ENCODE peak calls at places on chromosomes 4 and X, in seven cellular contexts. Q is Peyer's patch, V is ovary, E is fibroblast of pulmonary artery, T is left ventricle myocardium inferior, M is Calu3, F is BJ. I is an unnamed sample.

GRCh38 chr4:26069218-26069617 is 155.2 kb downstream of the SMIM20 start:
- DNase-seq in Q (no peak), V (no peak), E (peak), T (no peak), M (no peak), F (no peak), I (no peak)

GRCh38 chrX:1164322-1165288 is 47.8 kb downstream of the CRLF2 start:
- DNase-seq in Q (no peak), V (no peak), E (peak), T (no peak), M (no peak), F (no peak), I (no peak)

GRCh38 chrX:38881727-38882126 is 80.5 kb downstream of the MID1IP1 start:
- DNase-seq in Q (no peak), V (no peak), E (no peak), T (no peak), M (no peak), F (no peak), I (no peak)

GRCh38 chr4:153904011-153904410 is 115.1 kb upstream of the SFRP2 start:
- DNase-seq in Q (no peak), V (no peak), E (no peak), T (no peak), M (no peak), F (no peak), I (no peak)

GRCh38 chr4:99591757-99592156 is 17.1 kb downstream of the MTTP start:
- DNase-seq in Q (no peak), V (no peak), E (no peak), T (no peak), M (no peak), F (no peak), I (no peak)

GRCh38 chr4:6920174-6920573 is 10.5 kb downstream of the TBC1D14 start:
- DNase-seq in Q (no peak), V (no peak), E (no peak), T (no peak), M (no peak), F (no peak), I (no peak)

GRCh38 chr4:23904639-23905061 is 14.8 kb upstream of the PPARGC1A start:
- DNase-seq in Q (no peak), V (no peak), E (no peak), T (no peak), M (no peak), F (no peak), I (no peak)

GRCh38 chr4:178296669-178297068 is 854.4 kb upstream of the AGA start:
- DNase-seq in Q (no peak), V (no peak), E (no peak), T (no peak), M (peak), F (no peak), I (no peak)

GRCh38 chrX:18931972-18932371 is 51.9 kb downstream of the PHKA2 start:
- DNase-seq in Q (no peak), V (no peak), E (peak), T (no peak), M (peak), F (no peak), I (no peak)

GRCh38 chrX:138519296-138519695 is 192.2 kb downstream of the FGF13 start:
- DNase-seq in Q (no peak), V (no peak), E (no peak), T (no peak), M (no peak), F (no peak), I (no peak)

GRCh38 chrX:130098202-130098552 is 12.1 kb downstream of the ELF4 start:
- DNase-seq in Q (no peak), V (no peak), E (no peak), T (no peak), M (no peak), F (no peak), I (no peak)

GRCh38 chr4:7581477-7581876 is 146.7 kb upstream of the PSAPL1 start:
- DNase-seq in Q (no peak), V (peak), E (peak), T (no peak), M (no peak), F (no peak), I (no peak)

GRCh38 chrX:29225670-29226069 is 638.4 kb downstream of the IL1RAPL1 start:
- DNase-seq in Q (no peak), V (no peak), E (no peak), T (no peak), M (no peak), F (no peak), I (no peak)

GRCh38 chr4:81786063-81786763 is 314.5 kb upstream of the RASGEF1B start:
- DNase-seq in Q (no peak), V (peak), E (peak), T (no peak), M (no peak), F (no peak), I (no peak)

GRCh38 chrX:84248226-84248625 is 60.2 kb upstream of the RPS6KA6 start:
- DNase-seq in Q (no peak), V (no peak), E (peak), T (no peak), M (no peak), F (no peak), I (no peak)

GRCh38 chr4:4859010-4859798 is at the start of gene MSX1:
- DNase-seq in Q (peak), V (peak), E (peak), T (peak), M (peak), F (no peak), I (no peak)

GRCh38 chrX:1442016-1442665 is 10.6 kb downstream of the ASMTL start:
- DNase-seq in Q (peak), V (peak), E (no peak), T (no peak), M (no peak), F (no peak), I (peak)

GRCh38 chr4:175339100-175339707 is 421.0 kb downstream of the ADAM29 start:
- DNase-seq in Q (no peak), V (no peak), E (peak), T (no peak), M (no peak), F (no peak), I (no peak)

GRCh38 chr4:107825072-107825789 is 499 bp downstream of the SGMS2 start:
- DNase-seq in Q (no peak), V (peak), E (peak), T (no peak), M (peak), F (no peak), I (peak)

DNA sequence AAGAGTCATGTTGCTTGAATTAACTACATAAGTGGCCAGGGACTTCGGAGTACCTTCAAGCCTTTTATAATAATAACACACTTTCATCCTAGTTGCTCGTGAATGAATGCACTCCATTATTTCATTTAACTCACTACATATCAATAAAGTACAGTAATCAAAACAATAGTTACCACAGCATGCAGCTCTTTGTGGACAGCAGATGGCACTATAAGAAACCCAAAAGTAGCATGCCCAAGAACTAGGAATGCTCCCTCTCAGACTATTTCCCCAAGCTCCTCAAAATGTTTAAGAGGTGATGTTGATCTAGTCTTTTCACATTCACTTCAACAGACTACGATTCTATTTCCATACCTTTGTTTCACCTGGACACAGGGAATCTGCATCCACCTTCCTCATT is 500.8 kb upstream of the DIAPH2 start:
- DNase-seq in Q (no peak), V (no peak), E (peak), T (no peak), M (no peak), F (no peak), I (no peak)
- TF ChIP-seq CTCF in Q (no peak), V (no peak), E (peak), T (peak), M (no peak), F (peak), I (peak)

GRCh38 chrX:135015526-135016245 is 6.7 kb downstream of the RTL8B start:
- DNase-seq in Q (no peak), V (no peak), E (no peak), T (no peak), M (no peak), F (no peak), I (no peak)

GRCh38 chrX:135010921-135011320 is 11.4 kb downstream of the RTL8B start:
- DNase-seq in Q (no peak), V (no peak), E (no peak), T (no peak), M (no peak), F (no peak), I (no peak)

GRCh38 chrX:135003876-135004623 is 13.3 kb downstream of the SMIM10 start:
- DNase-seq in Q (peak), V (peak), E (peak), T (peak), M (peak), F (no peak), I (peak)

GRCh38 chrX:135009057-135009605 is 13.2 kb downstream of the RTL8B start:
- DNase-seq in Q (no peak), V (no peak), E (no peak), T (no peak), M (no peak), F (no peak), I (no peak)

DNA sequence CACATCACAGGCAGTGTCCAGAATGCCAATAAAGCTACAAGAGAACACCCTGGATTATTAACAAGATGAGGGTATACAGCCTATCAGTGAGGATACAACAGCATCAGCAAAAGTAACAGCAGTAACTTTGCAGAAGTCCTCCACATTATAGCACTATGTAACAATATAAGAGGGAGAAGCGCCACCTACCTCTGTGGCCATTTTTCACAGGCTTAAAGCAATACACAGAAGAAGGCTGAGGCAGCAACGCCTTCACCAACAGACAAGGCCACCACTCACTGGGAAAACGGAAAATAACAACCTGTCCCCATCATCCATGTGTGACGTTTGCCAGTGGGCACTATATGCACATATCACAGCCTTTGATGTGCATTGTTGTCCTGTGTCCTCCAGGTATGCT is 12.5 kb downstream of the RTL8B start:
- DNase-seq in Q (no peak), V (no peak), E (no peak), T (no peak), M (no peak), F (no peak), I (no peak)
- TF ChIP-seq CTCF in Q (no peak), V (no peak), E (no peak), T (no peak), M (no peak), F (no peak), I (no peak)

DNA sequence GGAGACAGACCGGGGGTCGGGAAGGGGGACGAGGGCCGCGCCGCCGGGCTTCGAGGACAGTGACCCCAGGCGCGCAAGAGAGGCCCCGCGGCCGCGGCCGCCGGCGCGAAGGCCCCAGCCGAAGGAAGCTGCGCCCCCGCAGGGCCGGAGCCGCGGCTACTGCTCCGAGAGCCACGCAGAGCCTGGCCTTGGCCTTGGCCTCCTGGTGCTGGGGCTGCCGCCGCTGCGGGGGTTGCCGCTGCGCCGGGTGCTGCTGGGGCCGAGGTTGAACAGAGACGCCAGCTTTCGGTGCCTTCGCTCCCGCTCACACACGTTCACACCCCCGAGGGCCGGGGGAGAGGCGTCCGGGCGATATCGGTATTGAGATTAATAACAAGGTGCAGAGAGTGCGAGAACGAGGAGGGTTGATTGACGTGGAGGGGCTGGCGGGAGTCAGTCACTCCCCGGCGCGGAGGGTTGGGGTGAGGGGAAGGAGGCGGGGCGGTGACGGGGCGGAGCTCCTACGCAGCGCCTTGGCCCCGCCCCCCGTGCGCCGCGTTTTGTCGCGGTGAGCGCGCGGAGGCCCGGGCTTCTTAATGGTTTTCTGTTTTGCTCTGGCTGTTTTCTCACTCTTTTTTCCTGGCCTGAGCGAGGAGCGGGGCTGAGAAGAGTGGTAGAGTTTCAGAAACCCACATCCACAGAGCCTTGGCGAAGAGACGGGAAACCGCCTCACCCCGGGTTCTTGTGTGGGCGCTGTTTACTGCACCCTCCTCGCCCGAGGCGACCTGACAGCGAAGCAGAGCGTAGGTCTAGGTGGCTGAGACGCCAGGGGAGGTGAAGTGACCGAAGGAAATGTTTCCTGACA is 890 bp upstream of the CNOT6L start:
- DNase-seq in Q (peak), V (peak), E (peak), T (peak), M (peak), F (no peak), I (peak)
- TF ChIP-seq CTCF in Q (no peak), V (no peak), E (no peak), T (peak), M (no peak), F (no peak), I (peak)

GRCh38 chr4:76984127-76984526 is 34.6 kb downstream of the SEPTIN11 start:
- DNase-seq in Q (no peak), V (no peak), E (peak), T (no peak), M (no peak), F (no peak), I (no peak)
- TF ChIP-seq CTCF in Q (peak), V (no peak), E (peak), T (peak), M (no peak), F (peak), I (peak)

GRCh38 chr4:15778742-15779231 is 659 bp downstream of the CD38 start:
- DNase-seq in Q (peak), V (no peak), E (no peak), T (peak), M (peak), F (no peak), I (no peak)
- TF ChIP-seq CTCF in Q (no peak), V (no peak), E (no peak), T (no peak), M (no peak), F (no peak), I (no peak)

I was measured in chondrocyte.